ENCODE peak calls at places on chromosome 11, in ten cellular contexts. T is NCI-H1092 treated with DMSO at 0.1 percent for 48 hours; F is WTC11; L is activated T-cell treated with anti-CD3 and anti-CD28 coated beads, Interleukin-2, amount 50 U/mL, for 24 hours; D is CD8-positive, alpha-beta T cell; H is GM23338; R is iris pigment epithelial cell; C is stimulated activated CD8-positive, alpha-beta memory T cell treated with anti-CD3 and anti-CD28 coated beads, Interleukin-7, amount 100 ng/mL, for 1 hour; P is HFFc6; W is NCI-H1417. X is an unnamed sample.

GRCh38 chr11:8309862-8310261 is 46.2 kb upstream of the LMO1 start:
- DNase-seq in T (peak), L (no peak), C (no peak), H (peak), P (no peak), D (no peak), F (no peak), W (peak), R (no peak), X (no peak)

GRCh38 chr11:45145421-45146071 is 893 bp upstream of the PRDM11 start:
- DNase-seq in C (no peak), W (peak), R (peak), P (no peak), F (peak), T (no peak), D (no peak), H (peak), L (peak), X (peak)

GRCh38 chr11:3939651-3940190 is 84.3 kb downstream of the STIM1 start:
- DNase-seq in W (no peak), L (no peak), F (no peak), P (peak), D (no peak), R (peak), H (no peak), T (no peak), C (no peak), X (no peak)

GRCh38 chr11:57269580-57270021 is 32.6 kb upstream of the APLNR start:
- DNase-seq in W (peak), R (no peak), F (no peak), H (no peak), P (peak), L (no peak), C (no peak), T (peak), D (no peak), X (no peak)

GRCh38 chr11:20980736-20981135 is 311.4 kb downstream of the NELL1 start:
- DNase-seq in H (no peak), C (no peak), L (no peak), W (no peak), F (no peak), D (no peak), T (no peak), R (no peak), P (no peak), X (no peak)

GRCh38 chr11:120267319-120267718 is 27.4 kb downstream of the POU2F3 start:
- DNase-seq in T (no peak), H (no peak), C (no peak), P (no peak), W (no peak), D (no peak), L (no peak), F (no peak), R (no peak), X (no peak)

GRCh38 chr11:121035823-121036222 is 11.9 kb downstream of the TBCEL start:
- DNase-seq in C (no peak), T (no peak), H (no peak), R (no peak), W (no peak), L (no peak), P (no peak), D (no peak), F (no peak), X (peak)

GRCh38 chr11:60725592-60725991 is 1.1 kb downstream of the MS4A18 start:
- DNase-seq in P (no peak), D (no peak), C (no peak), F (no peak), W (no peak), H (no peak), R (no peak), L (no peak), T (no peak), X (no peak)

GRCh38 chr11:106231591-106231990 is 154.1 kb downstream of the AASDHPPT start:
- DNase-seq in T (no peak), R (no peak), C (no peak), L (no peak), H (no peak), P (no peak), W (no peak), F (no peak), D (no peak), X (no peak)

GRCh38 chr11:131683666-131684065 is 313.3 kb downstream of the NTM start:
- DNase-seq in H (no peak), L (no peak), C (no peak), F (no peak), P (no peak), T (no peak), R (no peak), W (no peak), D (no peak), X (no peak)

GRCh38 chr11:92123540-92123939 is 101.1 kb upstream of the FAT3 start:
- DNase-seq in F (no peak), L (no peak), C (no peak), D (no peak), W (peak), P (peak), H (no peak), T (no peak), R (no peak), X (no peak)

GRCh38 chr11:115760528-115760837 is 256.3 kb upstream of the CADM1 start:
- DNase-seq in W (no peak), P (no peak), L (no peak), C (no peak), H (peak), D (no peak), T (peak), R (no peak), F (no peak), X (no peak)

GRCh38 chr11:125593113-125593761 is 585 bp downstream of the STT3A start:
- DNase-seq in D (no peak), T (peak), R (peak), F (no peak), H (peak), C (no peak), L (no peak), W (no peak), P (peak), X (no peak)

GRCh38 chr11:123063396-123064267 is 1.7 kb upstream of the HSPA8 start:
- DNase-seq in H (peak), P (peak), C (no peak), R (peak), L (no peak), T (peak), D (no peak), F (no peak), W (peak), X (peak)

GRCh38 chr11:44421090-44421675 is 111.2 kb upstream of the ALX4 start:
- DNase-seq in R (no peak), H (no peak), P (no peak), C (no peak), D (no peak), L (no peak), T (no peak), W (no peak), F (no peak), X (no peak)

GRCh38 chr11:9577032-9577431 is 3.6 kb downstream of the WEE1 start:
- DNase-seq in H (no peak), P (no peak), R (peak), L (no peak), C (no peak), W (no peak), T (no peak), D (no peak), F (no peak), X (no peak)

GRCh38 chr11:81673001-81673400 is 1060.7 kb downstream of the FAM181B start:
- DNase-seq in L (no peak), D (no peak), P (no peak), C (no peak), W (no peak), T (no peak), F (no peak), R (peak), H (no peak), X (no peak)

GRCh38 chr11:102157219-102157618 is 47.0 kb downstream of the YAP1 start:
- DNase-seq in C (no peak), W (no peak), T (no peak), P (no peak), H (no peak), L (no peak), F (no peak), D (no peak), R (peak), X (no peak)

GRCh38 chr11:45444796-45445195 is 158.7 kb upstream of the SYT13 start:
- DNase-seq in L (no peak), T (no peak), W (no peak), D (no peak), C (no peak), H (no peak), F (no peak), P (no peak), R (no peak), X (no peak)

GRCh38 chr11:78219493-78220217 is 30.9 kb downstream of the USP35 start:
- DNase-seq in F (peak), H (no peak), W (no peak), L (no peak), C (no peak), D (no peak), T (no peak), P (no peak), R (no peak), X (no peak)

GRCh38 chr11:28798286-28798685 is 690.1 kb downstream of the METTL15 start:
- DNase-seq in C (no peak), L (no peak), T (no peak), H (no peak), W (no peak), D (no peak), F (no peak), P (no peak), R (no peak), X (no peak)

GRCh38 chr11:78802058-78802633 is 227.5 kb upstream of the NARS2 start:
- DNase-seq in H (peak), W (no peak), D (no peak), C (no peak), P (no peak), R (peak), T (no peak), F (no peak), L (no peak), X (no peak)

GRCh38 chr11:65793625-65794400 is 7.0 kb downstream of the OVOL1 start:
- DNase-seq in R (no peak), C (no peak), H (no peak), D (no peak), F (no peak), W (peak), P (no peak), T (no peak), L (no peak), X (no peak)

GRCh38 chr11:61357233-61357893 is 4.3 kb downstream of the CYB561A3 start:
- DNase-seq in H (no peak), R (no peak), W (no peak), D (no peak), T (no peak), F (no peak), P (no peak), C (no peak), L (no peak), X (peak)

GRCh38 chr11:112525844-112526590 is 265.4 kb upstream of the PLET1 start:
- DNase-seq in P (no peak), W (no peak), T (no peak), R (no peak), C (no peak), H (no peak), F (no peak), L (no peak), D (no peak), X (no peak)

GRCh38 chr11:116224154-116224888 is 548.5 kb downstream of the BUD13 start:
- DNase-seq in W (peak), D (no peak), T (peak), L (peak), P (no peak), F (peak), R (peak), H (peak), C (no peak), X (peak)

GRCh38 chr11:23425379-23425778 is 565.1 kb upstream of the CCDC179 start:
- DNase-seq in R (no peak), T (no peak), D (no peak), P (no peak), L (no peak), H (no peak), F (no peak), C (no peak), W (peak), X (no peak)

GRCh38 chr11:7689239-7689638 is 15.9 kb upstream of the CYB5R2 start:
- DNase-seq in H (no peak), C (no peak), P (no peak), R (no peak), L (no peak), F (no peak), D (no peak), T (no peak), W (no peak), X (no peak)

GRCh38 chr11:133323354-133323753 is 208.9 kb downstream of the OPCML start:
- DNase-seq in F (no peak), P (no peak), W (no peak), D (no peak), T (no peak), L (no peak), H (no peak), R (no peak), C (no peak), X (no peak)

GRCh38 chr11:109971184-109971523 is 122.0 kb upstream of the ZC3H12C start:
- DNase-seq in F (no peak), H (peak), T (no peak), D (no peak), W (peak), P (peak), C (no peak), R (peak), L (no peak), X (peak)